ENCODE peak calls at places on chromosome 10, in seven cellular contexts. C, J, P, Q, E, S and W are unnamed samples.

GRCh38 chr10:90204956-90205695 is 503.7 kb downstream of the KIF20B start:
- DNase-seq in E (no peak), C (no peak), S (no peak), Q (peak), J (no peak), P (no peak), W (no peak)

GRCh38 chr10:103757531-103758293 is 97.7 kb downstream of the SH3PXD2A start:
- DNase-seq in E (no peak), S (no peak), Q (peak), C (no peak), P (no peak), J (peak), W (no peak)

GRCh38 chr10:546971-547590 is 142.4 kb downstream of the DIP2C start:
- DNase-seq in C (no peak), Q (no peak), J (no peak), E (no peak), P (no peak), S (peak), W (peak)

GRCh38 chr10:98262571-98262970 is 5.4 kb downstream of the LOXL4 start:
- DNase-seq in P (no peak), Q (no peak), E (no peak), C (no peak), J (peak), S (no peak), W (peak)

GRCh38 chr10:100728928-100729876 is 16.2 kb upstream of the PAX2 start:
- DNase-seq in J (peak), P (no peak), S (no peak), Q (peak), E (no peak), C (no peak), W (peak)

GRCh38 chr10:118332948-118333710 is 9.0 kb downstream of the FAM204A start:
- DNase-seq in J (no peak), S (no peak), P (no peak), Q (peak), E (no peak), C (no peak), W (peak)

GRCh38 chr10:22294694-22295093 is 21.5 kb upstream of the COMMD3 start:
- DNase-seq in J (no peak), E (no peak), Q (no peak), S (no peak), P (no peak), C (no peak), W (no peak)

GRCh38 chr10:70649526-70649925 is 22.8 kb upstream of the ADAMTS14 start:
- DNase-seq in P (no peak), S (no peak), E (no peak), Q (peak), C (no peak), J (peak), W (no peak)

GRCh38 chr10:117460846-117461765 is 81.4 kb upstream of the EMX2 start:
- DNase-seq in S (no peak), Q (peak), E (no peak), C (no peak), P (no peak), J (peak), W (no peak)

GRCh38 chr10:116719712-116720111 is 22.7 kb downstream of the HSPA12A start:
- DNase-seq in Q (peak), P (no peak), E (no peak), C (no peak), J (peak), S (no peak), W (no peak)

GRCh38 chr10:77636967-77637473 is 588 bp downstream of the KCNMA1 start:
- DNase-seq in S (no peak), J (no peak), Q (no peak), E (peak), P (no peak), C (no peak), W (no peak)

GRCh38 chr10:120460776-120461175 is 3.7 kb downstream of the PLPP4 start:
- DNase-seq in E (no peak), C (no peak), J (peak), Q (peak), P (no peak), S (no peak), W (no peak)

GRCh38 chr10:79375321-79376077 is 28.2 kb downstream of the PPIF start:
- DNase-seq in J (peak), C (no peak), P (peak), E (peak), Q (peak), S (peak), W (no peak)

GRCh38 chr10:51176976-51177690 is 102.8 kb downstream of the PRKG1 start:
- DNase-seq in P (no peak), J (peak), Q (peak), C (no peak), E (no peak), S (no peak), W (no peak)

GRCh38 chr10:46282460-46283216 is 4.2 kb upstream of the ANTXRL start:
- DNase-seq in C (peak), E (peak), P (peak), Q (peak), J (peak), S (peak), W (peak)

GRCh38 chr10:114604357-114605129 is 53.5 kb downstream of the ABLIM1 start:
- DNase-seq in J (no peak), E (no peak), S (no peak), P (no peak), Q (no peak), C (no peak), W (no peak)

GRCh38 chr10:100089241-100089640 is 7.6 kb upstream of the CPN1 start:
- DNase-seq in C (no peak), P (no peak), Q (no peak), S (no peak), E (no peak), J (no peak), W (no peak)

GRCh38 chr10:22253578-22253882 is 35.7 kb upstream of the EBLN1 start:
- DNase-seq in C (peak), E (peak), J (no peak), P (no peak), S (peak), Q (no peak), W (no peak)

GRCh38 chr10:63480237-63480636 is 14.5 kb upstream of the JMJD1C start:
- DNase-seq in S (no peak), E (no peak), Q (no peak), P (no peak), C (no peak), J (no peak), W (no peak)

GRCh38 chr10:112952282-112952991 is 2.4 kb downstream of the TCF7L2 start:
- DNase-seq in Q (peak), E (peak), J (no peak), S (peak), C (no peak), P (no peak), W (peak)

GRCh38 chr10:68135362-68135761 is 26.1 kb downstream of the MYPN start:
- DNase-seq in E (no peak), J (peak), C (no peak), S (no peak), Q (no peak), P (no peak), W (no peak)

GRCh38 chr10:110861930-110862677 is 9.6 kb upstream of the PDCD4 start:
- DNase-seq in E (no peak), P (no peak), S (no peak), J (peak), C (no peak), Q (peak), W (no peak)

GRCh38 chr10:101446071-101446470 is 92.1 kb downstream of the BTRC start:
- DNase-seq in E (no peak), J (no peak), S (no peak), Q (no peak), P (no peak), C (no peak), W (no peak)

GRCh38 chr10:79277579-79277978 is 69.7 kb upstream of the PPIF start:
- DNase-seq in C (no peak), Q (no peak), S (no peak), P (no peak), E (no peak), J (no peak), W (no peak)

GRCh38 chr10:29039659-29040309 is 249.1 kb upstream of the LYZL1 start:
- DNase-seq in E (no peak), P (no peak), Q (peak), J (peak), S (no peak), C (no peak), W (no peak)

GRCh38 chr10:3077940-3078630 is 10.7 kb downstream of the PFKP start:
- DNase-seq in E (no peak), Q (no peak), P (no peak), C (no peak), J (no peak), S (no peak), W (peak)

GRCh38 chr10:3082290-3082689 is 14.9 kb downstream of the PFKP start:
- DNase-seq in P (no peak), C (no peak), J (no peak), E (no peak), Q (no peak), S (peak), W (no peak)

GRCh38 chr10:3080608-3081007 is 13.3 kb downstream of the PFKP start:
- DNase-seq in E (no peak), S (no peak), J (no peak), P (no peak), Q (no peak), C (no peak), W (no peak)

GRCh38 chr10:3077506-3077905 is 10.2 kb downstream of the PFKP start:
- DNase-seq in J (no peak), E (no peak), Q (no peak), P (no peak), S (no peak), C (no peak), W (no peak)

GRCh38 chr10:3081383-3081981 is 14.1 kb downstream of the PFKP start:
- DNase-seq in J (no peak), P (no peak), Q (no peak), C (no peak), S (peak), E (no peak), W (no peak)
- TF ChIP-seq CTCF in J (no peak), P (no peak), Q (no peak), C (no peak), S (no peak), E (no peak), W (no peak)

DNA sequence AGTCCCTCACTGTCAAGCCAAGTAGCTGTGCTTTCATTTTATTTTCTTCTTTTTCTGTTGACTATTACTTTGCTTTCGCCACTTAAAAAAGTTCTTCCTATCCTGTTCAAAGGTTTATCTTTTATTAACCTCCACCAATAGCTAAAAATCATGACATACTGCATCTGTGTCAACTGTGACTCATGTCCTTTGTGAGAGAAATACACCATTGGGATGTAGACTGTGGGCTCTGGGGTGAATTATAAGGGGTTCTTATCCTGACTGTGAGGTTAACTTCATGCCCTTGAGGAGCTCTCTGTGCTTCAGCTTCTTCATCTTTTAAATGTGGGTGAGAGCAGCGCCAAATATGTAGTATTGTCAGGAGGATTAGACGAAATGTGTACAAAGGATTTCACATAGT is 71.9 kb upstream of the ANKRD30A start:
- DNase-seq in J (no peak), E (no peak), P (no peak), S (no peak), Q (no peak), C (no peak), W (no peak)
- TF ChIP-seq CTCF in J (no peak), E (no peak), P (no peak), S (no peak), Q (no peak), C (no peak), W (no peak)

DNA sequence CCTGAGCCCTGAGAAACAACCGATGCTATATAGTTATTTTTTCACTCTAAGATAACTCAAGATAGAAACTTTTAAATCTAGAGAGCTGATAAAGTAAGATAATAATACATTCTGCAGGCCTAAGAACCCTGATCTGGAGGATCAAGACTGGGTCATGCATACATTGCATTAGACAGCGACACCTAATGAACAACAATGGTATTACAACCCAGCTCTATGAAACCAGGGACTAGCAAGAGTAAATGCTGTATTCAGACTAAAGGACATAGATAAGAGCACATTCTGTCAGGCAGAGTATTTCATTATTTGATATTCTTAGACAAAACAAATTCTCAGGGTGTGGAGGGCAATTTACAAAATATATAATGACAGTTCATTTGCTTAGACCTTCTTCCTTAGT is 148.6 kb downstream of the GRK5 start:
- DNase-seq in S (no peak), Q (no peak), C (no peak), P (no peak), E (no peak), J (no peak), W (no peak)
- TF ChIP-seq CTCF in S (no peak), Q (peak), C (peak), P (no peak), E (peak), J (peak), W (no peak)

DNA sequence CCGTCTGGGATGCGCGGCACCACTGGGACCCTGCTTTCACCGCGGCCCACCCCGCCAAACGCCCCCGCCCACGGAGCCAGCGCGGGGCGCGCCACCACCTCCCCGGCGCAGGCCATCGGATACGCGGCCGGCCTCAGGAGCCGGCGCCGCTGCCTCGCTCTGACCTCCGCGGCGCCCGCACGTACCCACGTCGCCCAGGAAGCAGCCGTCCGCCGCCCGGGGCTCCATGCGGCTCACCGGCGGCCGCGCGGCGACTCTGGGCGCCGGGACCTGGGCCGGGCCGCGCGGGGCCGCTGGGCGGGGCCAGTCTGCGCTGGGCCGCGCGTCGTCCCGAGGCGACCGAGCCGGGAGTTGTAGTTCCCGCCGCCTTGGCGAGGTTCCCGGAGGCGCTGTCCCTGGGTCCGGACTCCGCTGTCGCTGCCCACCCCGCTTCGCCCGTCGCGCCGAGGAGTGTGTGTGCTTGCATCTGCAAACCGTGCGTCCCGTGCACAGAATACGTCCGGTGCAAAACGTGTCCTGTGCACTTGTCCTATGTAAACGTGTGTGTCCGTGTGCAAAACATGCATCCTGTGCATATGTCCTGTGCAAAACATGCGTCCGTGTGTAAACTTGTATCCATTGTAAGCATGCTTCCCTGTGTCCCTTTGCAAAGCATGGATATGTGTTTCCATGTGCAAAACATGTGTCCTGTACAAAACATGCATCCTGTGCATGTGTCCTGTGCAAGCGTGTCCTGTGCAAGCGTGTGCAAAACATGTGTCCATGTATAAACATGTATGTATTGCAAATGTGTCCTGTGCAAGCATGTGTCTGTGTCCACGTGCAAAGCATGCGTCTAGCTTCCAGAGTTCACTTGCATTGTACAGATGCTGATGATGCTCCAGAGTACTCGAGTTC is at the start of gene ASB13:
- DNase-seq in Q (peak), E (peak), J (peak), S (peak), C (peak), P (peak), W (peak)
- TF ChIP-seq CTCF in Q (no peak), E (no peak), J (no peak), S (no peak), C (no peak), P (no peak), W (no peak)

DNA sequence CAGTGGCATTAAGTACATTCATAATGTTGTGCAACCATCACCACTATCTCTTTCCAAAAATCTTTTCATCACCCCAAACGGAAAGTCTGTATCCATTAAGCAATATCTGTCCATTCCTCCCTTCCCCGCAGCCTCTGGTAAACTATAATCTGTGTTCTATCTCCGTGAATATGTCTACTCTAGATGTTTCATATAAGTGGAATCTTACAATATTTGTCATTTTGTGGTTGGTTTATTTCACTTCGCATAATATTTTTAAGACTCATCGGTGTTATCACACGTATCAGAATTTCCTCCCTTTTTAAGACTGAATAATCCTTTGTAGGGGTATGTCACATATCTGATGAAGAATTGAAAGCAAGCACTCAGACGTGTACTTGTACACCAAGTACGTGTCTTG is 86.0 kb upstream of the FGFR2 start:
- DNase-seq in J (peak), P (no peak), E (no peak), Q (peak), S (no peak), C (no peak), W (no peak)
- TF ChIP-seq CTCF in J (no peak), P (no peak), E (no peak), Q (no peak), S (no peak), C (no peak), W (no peak)

GRCh38 chr10:42830237-42830636 is 47.6 kb downstream of the BMS1 start:
- DNase-seq in Q (no peak), P (no peak), E (no peak), S (no peak), C (no peak), J (no peak), W (no peak)

GRCh38 chr10:42827201-42827600 is 44.6 kb downstream of the BMS1 start:
- DNase-seq in J (no peak), C (no peak), P (no peak), S (no peak), E (no peak), Q (no peak), W (no peak)
- TF ChIP-seq CTCF in J (no peak), C (peak), P (no peak), S (no peak), E (no peak), Q (peak), W (no peak)

GRCh38 chr10:131650771-131651673 is 249.8 kb upstream of the PPP2R2D start:
- DNase-seq in E (no peak), C (no peak), P (no peak), J (no peak), S (no peak), Q (no peak), W (no peak)

GRCh38 chr10:131650169-131650705 is 250.6 kb upstream of the PPP2R2D start:
- DNase-seq in Q (no peak), J (no peak), E (no peak), S (no peak), P (no peak), C (no peak), W (no peak)

GRCh38 chr10:131648386-131649020 is 252.3 kb upstream of the PPP2R2D start:
- DNase-seq in J (no peak), C (no peak), S (no peak), Q (no peak), E (no peak), P (no peak), W (no peak)

GRCh38 chr10:131647789-131648188 is 253.0 kb upstream of the PPP2R2D start:
- DNase-seq in Q (no peak), S (no peak), P (no peak), E (no peak), C (no peak), J (no peak), W (no peak)

DNA sequence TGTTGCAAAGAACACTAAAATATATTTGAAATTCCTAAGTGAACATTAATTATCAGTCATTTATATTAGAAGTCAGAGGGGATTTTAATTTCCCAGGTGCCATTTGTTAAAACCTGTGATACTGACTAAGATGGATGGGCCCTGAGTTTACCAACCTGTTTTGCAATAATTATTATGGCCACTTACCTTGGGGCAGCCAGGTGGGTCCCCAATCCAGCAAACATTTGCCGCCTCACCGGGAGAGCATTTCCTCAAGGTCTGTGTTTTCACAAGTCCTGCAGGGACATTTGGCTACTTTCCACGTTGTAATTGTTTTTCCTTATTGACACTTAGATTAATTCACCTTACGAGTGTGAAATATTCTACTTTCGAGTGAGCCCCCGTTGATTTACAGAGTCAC is 251.2 kb upstream of the PPP2R2D start:
- DNase-seq in S (no peak), P (no peak), J (no peak), E (no peak), C (no peak), Q (no peak), W (no peak)
- TF ChIP-seq CTCF in S (no peak), P (no peak), J (no peak), E (no peak), C (no peak), Q (no peak), W (no peak)

GRCh38 chr10:9301148-9301547 is 1246.7 kb downstream of the GATA3 start:
- DNase-seq in C (no peak), P (no peak), Q (no peak), J (no peak), E (no peak), S (no peak), W (peak)
- TF ChIP-seq CTCF in C (peak), P (no peak), Q (no peak), J (peak), E (no peak), S (no peak), W (peak)